ENCODE peak calls at places on chromosomes 7 and 10, in five cellular contexts. K is K562, Z is HepG2, V is A549, C is GM12878. R is an unnamed sample.

GRCh38 chr7:72492446-72492845 is 80.3 kb upstream of the CALN1 start:
- DNase-seq in K (no peak), Z (no peak), V (no peak), C (no peak), R (no peak)

GRCh38 chr7:105014725-105015630 is 973 bp downstream of the KMT2E start:
- DNase-seq in K (peak; percentile 80), Z (peak; percentile 20), V (peak; percentile 35), C (no peak), R (peak; percentile 85)

GRCh38 chr10:103879831-103880230 is 24.5 kb upstream of the SH3PXD2A start:
- DNase-seq in K (no peak), Z (no peak), V (no peak), C (no peak), R (no peak)

GRCh38 chr7:42770106-42770505 is 141.8 kb downstream of the C7orf25 start:
- DNase-seq in K (no peak), Z (no peak), V (no peak), C (no peak), R (no peak)

GRCh38 chr10:75547391-75548298 is 116.2 kb downstream of the LRMDA start:
- DNase-seq in K (no peak), Z (no peak), V (no peak), C (peak; percentile 33), R (peak; percentile 90)

GRCh38 chr10:27959093-27959715 is 39.7 kb downstream of the ODAD2 start:
- DNase-seq in K (no peak), Z (no peak), V (no peak), C (no peak), R (no peak)

GRCh38 chr7:21125297-21125696 is 302.6 kb upstream of the SP4 start:
- DNase-seq in K (no peak), Z (no peak), V (no peak), C (no peak), R (no peak)

GRCh38 chr10:22222236-22223190 is 4.7 kb upstream of the EBLN1 start:
- DNase-seq in K (no peak), Z (no peak), V (no peak), C (no peak), R (no peak)

GRCh38 chr10:95513008-95513589 is 48.1 kb downstream of the SORBS1 start:
- DNase-seq in K (no peak), Z (peak; percentile 57), V (no peak), C (no peak), R (no peak)

GRCh38 chr10:34859170-34859569 is 44.1 kb upstream of the PARD3 start:
- DNase-seq in K (no peak), Z (peak; percentile 29), V (no peak), C (no peak), R (no peak)

GRCh38 chr7:138350701-138351357 is 109.2 kb upstream of the TRIM24 start:
- DNase-seq in K (peak; percentile 77), Z (no peak), V (no peak), C (no peak), R (no peak)

GRCh38 chr10:44557596-44558191 is 172.8 kb upstream of the CXCL12 start:
- DNase-seq in K (no peak), Z (no peak), V (no peak), C (no peak), R (no peak)

GRCh38 chr10:124725171-124725631 is 19.0 kb downstream of the FAM53B start:
- DNase-seq in K (no peak), Z (no peak), V (no peak), C (no peak), R (no peak)

GRCh38 chr10:1187151-1187854 is 131.1 kb downstream of the WDR37 start:
- DNase-seq in K (no peak), Z (no peak), V (no peak), C (no peak), R (no peak)

GRCh38 chr10:113037222-113037621 is 87.2 kb downstream of the TCF7L2 start:
- DNase-seq in K (no peak), Z (no peak), V (no peak), C (no peak), R (no peak)

GRCh38 chr7:136114966-136115762 is 138.0 kb upstream of the MTPN start:
- DNase-seq in K (peak; percentile 90), Z (peak; percentile 30), V (peak; percentile 61), C (no peak), R (peak; percentile 70)

GRCh38 chr10:23493711-23494110 is 54.8 kb downstream of the OTUD1 start:
- DNase-seq in K (no peak), Z (no peak), V (no peak), C (no peak), R (no peak)

GRCh38 chr10:62153191-62153590 is 115.5 kb downstream of the RTKN2 start:
- DNase-seq in K (no peak), Z (no peak), V (no peak), C (no peak), R (no peak)

GRCh38 chr7:4861673-4862072 is at the start of gene PAPOLB:
- DNase-seq in K (no peak), Z (no peak), V (no peak), C (no peak), R (no peak)

GRCh38 chr7:12708314-12708713 is 20.9 kb downstream of the ARL4A start:
- DNase-seq in K (no peak), Z (no peak), V (no peak), C (no peak), R (no peak)

GRCh38 chr7:111873963-111874693 is 311.8 kb upstream of the IMMP2L start:
- DNase-seq in K (no peak), Z (no peak), V (no peak), C (no peak), R (no peak)

GRCh38 chr7:25952277-25953057 is 199.5 kb upstream of the NFE2L3 start:
- DNase-seq in K (no peak), Z (peak; percentile 93), V (no peak), C (no peak), R (no peak)
- H3K4me3 ChIP-seq in K (no peak overlapping the region), Z (peak overlapping the region; percentile 89), V (no peak overlapping the region), C (no peak overlapping the region), R (no peak overlapping the region)

GRCh38 chr10:12337407-12337806 is 11.9 kb upstream of the CAMK1D start:
- DNase-seq in K (no peak), Z (no peak), V (no peak), C (no peak), R (no peak)
- TF ChIP-seq MYC in K (no peak), Z (no peak), V (no peak), C (no peak), R (no peak)

DNA sequence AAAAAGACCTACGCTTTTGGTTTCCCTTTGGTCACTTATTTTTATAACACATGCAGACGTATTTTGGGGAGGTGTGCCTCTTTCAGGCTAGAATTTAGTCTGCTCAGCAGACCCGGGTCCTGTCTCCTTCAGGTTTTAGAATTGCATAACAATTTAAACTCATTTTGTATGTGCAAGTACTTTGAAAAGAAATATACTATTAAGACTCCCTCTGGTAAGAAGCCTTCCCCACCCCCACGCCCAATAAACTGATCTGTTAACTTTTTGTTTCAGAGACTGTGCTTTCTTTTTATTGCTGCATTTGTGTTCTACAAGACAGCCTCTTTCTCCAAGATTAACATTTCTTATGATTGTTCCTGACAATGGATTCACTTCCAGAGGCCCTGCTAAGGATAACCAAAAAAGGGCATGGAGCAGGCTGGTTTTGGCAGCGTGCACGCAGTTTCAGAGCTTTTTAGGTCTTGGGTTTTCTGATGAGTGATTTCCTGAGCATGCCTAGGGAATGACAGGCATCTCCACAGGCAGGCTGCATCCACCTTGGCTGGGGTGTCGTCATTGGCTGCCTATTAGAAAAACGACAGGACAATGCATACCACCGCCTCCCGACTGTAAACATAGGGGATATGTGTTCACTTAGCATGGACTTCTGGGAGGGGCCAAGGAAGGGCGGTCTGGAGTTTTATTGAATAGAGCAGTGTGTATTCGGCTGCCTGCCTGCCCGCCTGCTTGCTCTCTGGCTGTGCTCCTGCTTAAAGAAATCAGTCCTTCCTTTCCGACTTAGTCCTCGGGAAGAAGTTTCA is at the start of gene CALD1:
- DNase-seq in K (no peak), Z (peak; percentile 78), V (peak; percentile 89), C (no peak), R (no peak)
- H3K4me3 ChIP-seq in K (no peak within 1 kb of the TSS), Z (peak within 1 kb of the TSS; percentile 11), V (peak within 1 kb of the TSS; percentile 48), C (no peak within 1 kb of the TSS), R (no peak within 1 kb of the TSS)

DNA sequence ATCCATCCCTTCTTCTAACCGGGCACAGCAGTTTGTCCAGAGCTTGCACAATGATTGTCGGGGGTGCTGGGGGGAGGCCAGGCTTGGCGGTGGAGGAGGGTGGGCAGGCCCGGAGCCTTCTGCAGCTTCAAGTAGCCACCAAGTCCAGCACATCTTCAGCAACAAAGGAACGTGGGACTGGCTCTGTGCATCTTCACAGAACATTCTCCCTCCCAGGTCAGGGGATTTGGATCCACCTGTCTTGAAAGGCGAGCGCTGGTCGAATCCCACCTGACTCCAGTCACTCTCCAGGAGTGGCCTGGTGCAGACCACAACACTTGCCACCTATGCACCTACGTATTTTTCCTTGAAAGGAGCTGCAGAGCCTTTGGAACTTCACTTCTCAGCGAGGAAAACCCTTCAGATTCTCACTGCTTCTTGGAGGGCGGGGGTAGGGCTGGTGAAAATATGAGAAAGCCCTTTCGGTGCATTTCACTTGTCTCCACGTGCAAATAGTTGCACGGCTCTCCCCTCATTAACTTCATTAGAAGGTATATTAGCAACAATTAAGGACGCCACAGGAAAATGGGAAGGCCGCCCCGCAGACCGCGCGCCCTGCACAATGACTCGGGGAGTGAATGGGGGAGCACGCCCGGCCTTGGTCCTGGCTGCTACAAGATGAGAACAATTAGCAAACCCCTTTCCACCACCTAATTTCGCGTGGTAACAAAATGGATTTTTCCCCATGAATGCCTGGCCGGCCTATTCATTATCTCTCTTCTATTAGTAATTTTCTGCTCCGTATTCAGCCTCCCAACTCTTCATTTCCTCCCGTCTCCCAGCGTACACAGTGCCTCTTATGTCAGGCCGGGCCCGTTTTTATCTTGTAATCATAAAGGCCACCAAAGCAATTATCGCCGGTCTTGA is 346.7 kb downstream of the DNAJB6 start:
- DNase-seq in K (no peak), Z (no peak), V (no peak), C (no peak), R (no peak)
- TF ChIP-seq MYC in K (no peak), Z (no peak), V (no peak), C (no peak), R (no peak)

GRCh38 chr10:6737080-6737641 is 157.1 kb upstream of the PRKCQ start:
- DNase-seq in K (no peak), Z (no peak), V (peak; percentile 83), C (no peak), R (no peak)

GRCh38 chr10:6739530-6740174 is 159.6 kb upstream of the PRKCQ start:
- DNase-seq in K (no peak), Z (peak; percentile 5), V (no peak), C (no peak), R (no peak)

GRCh38 chr10:6734286-6734685 is 154.2 kb upstream of the PRKCQ start:
- DNase-seq in K (no peak), Z (no peak), V (no peak), C (no peak), R (no peak)

GRCh38 chr10:6738464-6738824 is 158.4 kb upstream of the PRKCQ start:
- DNase-seq in K (no peak), Z (no peak), V (no peak), C (no peak), R (no peak)

GRCh38 chr10:6737758-6738463 is 157.8 kb upstream of the PRKCQ start:
- DNase-seq in K (no peak), Z (no peak), V (peak; percentile 60), C (no peak), R (no peak)
- H3K4me3 ChIP-seq in K (no peak overlapping the region), Z (no peak overlapping the region), V (peak overlapping the region; percentile 52), C (no peak overlapping the region), R (no peak overlapping the region)